ENCODE peak calls at places on chromosome 6, in six cellular contexts. D is GM12865, R is psoas muscle, Q is right lobe of liver, M is epithelial cell of proximal tubule, C is HCT116. E is an unnamed sample.

GRCh38 chr6:89711801-89712200 is 73.3 kb upstream of the LYRM2 start:
- DNase-seq in M (no peak), Q (no peak), R (no peak), C (no peak), D (no peak), E (no peak)

GRCh38 chr6:139376054-139376355 is 1.6 kb upstream of the CITED2 start:
- DNase-seq in R (no peak), C (no peak), M (no peak), Q (peak), D (no peak), E (no peak)

GRCh38 chr6:158290659-158291058 is 21.6 kb upstream of the TULP4 start:
- DNase-seq in C (no peak), R (no peak), M (peak), D (peak), Q (no peak), E (peak)

GRCh38 chr6:30227763-30228487 is 14.7 kb upstream of the TRIM26 start:
- DNase-seq in R (no peak), D (no peak), C (no peak), Q (no peak), M (no peak), E (no peak)

GRCh38 chr6:169841251-169841650 is 89.8 kb downstream of the ERMARD start:
- DNase-seq in C (no peak), D (no peak), R (no peak), Q (no peak), M (no peak), E (no peak)

GRCh38 chr6:163137036-163137435 is 277.5 kb upstream of the QKI start:
- DNase-seq in D (no peak), M (no peak), R (no peak), Q (no peak), C (no peak), E (no peak)

GRCh38 chr6:67914419-67914818 is 720.7 kb upstream of the ADGRB3 start:
- DNase-seq in R (no peak), C (no peak), M (no peak), Q (no peak), D (no peak), E (no peak)

GRCh38 chr6:130927305-130927704 is 100.1 kb downstream of the SMLR1 start:
- DNase-seq in M (no peak), C (peak), Q (no peak), D (no peak), R (no peak), E (no peak)

GRCh38 chr6:119587537-119587936 is 238.0 kb upstream of the MAN1A1 start:
- DNase-seq in D (no peak), R (no peak), Q (no peak), C (peak), M (peak), E (no peak)

GRCh38 chr6:146028835-146029572 is at the start of gene GRM1:
- DNase-seq in M (no peak), C (no peak), Q (no peak), D (no peak), R (peak), E (no peak)

GRCh38 chr6:110714143-110714542 is 101.1 kb downstream of the CDK19 start:
- DNase-seq in M (no peak), C (no peak), D (no peak), Q (no peak), R (no peak), E (no peak)

GRCh38 chr6:129663531-129663930 is 46.4 kb downstream of the ARHGAP18 start:
- DNase-seq in M (no peak), R (no peak), D (no peak), Q (no peak), C (no peak), E (no peak)

GRCh38 chr6:138443979-138444378 is 40.0 kb downstream of the HEBP2 start:
- DNase-seq in Q (no peak), M (no peak), R (no peak), C (no peak), D (no peak), E (no peak)

GRCh38 chr6:148629197-148629909 is 117.5 kb upstream of the UST start:
- DNase-seq in Q (no peak), R (no peak), C (no peak), M (no peak), D (no peak), E (no peak)

GRCh38 chr6:163994566-163994965 is 580.0 kb downstream of the QKI start:
- DNase-seq in R (no peak), Q (no peak), D (no peak), C (no peak), M (no peak), E (no peak)

GRCh38 chr6:150981095-150981494 is 115.6 kb downstream of the MTHFD1L start:
- DNase-seq in R (no peak), D (peak), Q (no peak), C (no peak), M (no peak), E (no peak)

GRCh38 chr6:151181701-151182367 is 57.9 kb upstream of the AKAP12 start:
- DNase-seq in C (no peak), D (no peak), R (no peak), Q (no peak), M (no peak), E (peak)

GRCh38 chr6:69901361-69901760 is 35.0 kb downstream of the COL19A1 start:
- DNase-seq in M (no peak), D (no peak), C (no peak), R (no peak), Q (no peak), E (no peak)

GRCh38 chr6:15464211-15464725 is 198.6 kb downstream of the DTNBP1 start:
- DNase-seq in Q (no peak), M (no peak), C (peak), R (peak), D (peak), E (peak)

GRCh38 chr6:81769834-81770233 is 17.4 kb upstream of the TENT5A start:
- DNase-seq in Q (no peak), D (no peak), R (no peak), C (no peak), M (no peak), E (no peak)

GRCh38 chr6:45590225-45590624 is 212.5 kb upstream of the SUPT3H start:
- DNase-seq in R (no peak), D (no peak), M (peak), Q (no peak), C (no peak), E (no peak)

GRCh38 chr6:166540631-166541331 is 45.7 kb downstream of the RAMACL start:
- DNase-seq in Q (no peak), D (peak), R (no peak), C (no peak), M (no peak), E (no peak)

GRCh38 chr6:88520445-88520844 is 354.3 kb upstream of the CNR1 start:
- DNase-seq in D (no peak), R (no peak), M (no peak), Q (no peak), C (no peak), E (no peak)

GRCh38 chr6:159972506-159973268 is 3.8 kb downstream of the IGF2R start:
- DNase-seq in Q (no peak), R (no peak), M (no peak), C (no peak), D (no peak), E (no peak)
- H3K4me3 ChIP-seq in Q (no peak), R (peak), M (no peak), C (no peak), D (no peak), E (no peak)

DNA sequence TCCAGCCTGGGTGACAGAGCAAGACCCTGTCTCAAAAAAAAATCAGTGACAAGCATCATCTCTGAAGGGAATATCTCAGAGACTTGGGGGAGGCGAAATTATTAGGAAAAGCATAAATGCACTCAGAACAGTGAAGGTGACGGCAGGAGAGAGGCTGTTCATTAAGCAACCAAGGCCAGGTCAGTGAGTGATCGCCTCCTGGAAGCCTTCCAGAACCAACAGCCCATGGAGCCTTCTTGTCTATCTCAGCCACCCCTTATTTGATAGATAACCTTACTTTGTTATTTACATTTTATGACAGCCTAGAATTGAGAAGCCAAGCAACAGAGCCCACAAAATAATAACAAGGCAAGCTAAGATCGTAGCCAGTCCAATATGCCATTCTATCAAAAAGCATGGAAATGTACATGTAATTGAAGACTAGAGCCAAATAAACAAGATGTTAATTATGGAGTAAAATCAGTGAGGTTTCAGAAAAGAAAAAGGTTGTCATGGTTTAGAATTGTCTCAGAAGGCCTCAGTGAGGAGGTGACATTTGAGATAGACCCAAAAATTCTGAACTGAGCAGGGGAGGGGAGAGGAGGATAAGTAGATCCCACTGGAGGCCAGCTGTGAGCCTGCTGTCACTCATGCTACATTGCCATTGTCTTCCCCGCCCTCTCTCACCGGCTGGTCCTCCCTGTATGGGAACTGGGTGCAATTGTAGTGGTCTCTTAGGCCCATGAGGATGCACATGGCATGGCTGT is 17.8 kb downstream of the BNIP5 start:
- DNase-seq in Q (no peak), C (no peak), M (no peak), R (no peak), D (no peak), E (no peak)
- H3K4me3 ChIP-seq in Q (no peak), C (no peak), M (no peak), R (no peak), D (no peak), E (no peak)

GRCh38 chr6:33430334-33430733 is 10.5 kb downstream of the SYNGAP1 start:
- DNase-seq in R (no peak), M (no peak), C (no peak), Q (no peak), D (peak), E (no peak)
- H3K4me3 ChIP-seq in R (no peak), M (no peak), C (no peak), Q (no peak), D (no peak), E (no peak)

GRCh38 chr6:127338936-127339335 is 4.5 kb downstream of the ECHDC1 start:
- DNase-seq in C (no peak), Q (no peak), M (no peak), R (no peak), D (no peak), E (no peak)
- H3K4me3 ChIP-seq in C (no peak), Q (no peak), M (no peak), R (no peak), D (no peak), E (no peak)

GRCh38 chr6:38262041-38262440 is 377.7 kb downstream of the BTBD9 start:
- DNase-seq in C (no peak), D (no peak), R (no peak), M (peak), Q (no peak), E (no peak)
- H3K4me3 ChIP-seq in C (no peak), D (no peak), R (no peak), M (no peak), Q (no peak), E (no peak)

GRCh38 chr6:125985522-125985921 is 818 bp upstream of the TRMT11 start:
- DNase-seq in M (no peak), Q (no peak), C (no peak), D (no peak), R (no peak), E (no peak)
- H3K4me3 ChIP-seq in M (peak), Q (peak), C (peak), D (peak), R (peak), E (peak)

GRCh38 chr6:4808396-4808795 is 32.2 kb downstream of the CDYL start:
- DNase-seq in Q (no peak), C (no peak), D (no peak), M (no peak), R (no peak), E (no peak)

GRCh38 chr6:4803343-4803744 is 27.1 kb downstream of the CDYL start:
- DNase-seq in Q (no peak), R (no peak), M (no peak), C (no peak), D (no peak), E (no peak)

GRCh38 chr6:4804095-4804494 is 27.9 kb downstream of the CDYL start:
- DNase-seq in C (no peak), R (no peak), D (no peak), M (no peak), Q (no peak), E (no peak)

GRCh38 chr6:4805553-4806307 is 29.5 kb downstream of the CDYL start:
- DNase-seq in C (peak), Q (peak), D (peak), R (peak), M (no peak), E (no peak)

DNA sequence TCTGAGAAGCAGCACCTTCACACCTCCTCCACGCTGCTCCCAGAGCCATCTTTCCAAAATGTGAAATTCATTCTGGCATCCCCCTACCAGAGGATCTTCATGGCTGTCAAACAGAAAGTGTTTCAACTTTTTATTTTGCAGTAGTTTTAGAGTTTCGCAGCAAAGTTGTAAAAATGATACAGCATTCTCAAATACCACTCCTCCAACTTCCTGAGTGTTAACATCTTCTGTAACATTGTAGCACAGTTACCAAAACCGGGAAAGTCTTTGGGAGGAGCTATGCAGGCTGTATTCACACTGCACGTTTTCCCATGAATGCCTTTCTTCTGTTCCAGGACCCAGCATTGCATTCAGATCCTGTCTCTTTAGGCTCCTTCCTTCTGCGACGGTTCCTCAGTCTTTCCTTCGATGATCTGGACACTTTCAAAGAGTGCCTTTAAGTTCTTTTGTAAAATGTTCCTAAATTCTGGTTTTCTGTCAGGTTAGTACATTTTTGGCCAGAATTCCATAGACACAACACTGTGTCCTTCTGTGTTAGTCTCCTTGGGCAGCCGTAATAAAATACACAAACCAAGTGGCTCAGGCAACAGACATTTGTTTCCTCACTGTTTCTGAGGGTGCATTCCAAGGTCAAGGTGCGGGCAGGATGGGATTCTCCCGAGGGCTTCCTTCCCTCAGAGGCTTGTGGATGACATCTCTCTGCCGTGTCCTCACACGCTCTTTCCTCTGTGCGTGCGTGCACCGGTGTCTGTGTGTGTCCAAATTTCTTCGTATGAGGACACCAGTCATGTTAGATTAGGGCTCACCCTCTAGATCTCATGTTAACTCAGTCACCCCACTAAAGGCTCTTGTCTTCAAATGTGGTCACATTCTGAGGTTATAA is 30.3 kb downstream of the CDYL start:
- DNase-seq in M (no peak), R (no peak), C (no peak), Q (no peak), D (no peak), E (no peak)
- H3K4me3 ChIP-seq in M (no peak), R (no peak), C (no peak), Q (no peak), D (no peak), E (no peak)

GRCh38 chr6:40755046-40755681 is 168.0 kb upstream of the LRFN2 start:
- DNase-seq in Q (no peak), M (no peak), C (no peak), D (no peak), R (no peak), E (no peak)
- H3K4me3 ChIP-seq in Q (no peak), M (no peak), C (no peak), D (no peak), R (no peak), E (no peak)

DNA sequence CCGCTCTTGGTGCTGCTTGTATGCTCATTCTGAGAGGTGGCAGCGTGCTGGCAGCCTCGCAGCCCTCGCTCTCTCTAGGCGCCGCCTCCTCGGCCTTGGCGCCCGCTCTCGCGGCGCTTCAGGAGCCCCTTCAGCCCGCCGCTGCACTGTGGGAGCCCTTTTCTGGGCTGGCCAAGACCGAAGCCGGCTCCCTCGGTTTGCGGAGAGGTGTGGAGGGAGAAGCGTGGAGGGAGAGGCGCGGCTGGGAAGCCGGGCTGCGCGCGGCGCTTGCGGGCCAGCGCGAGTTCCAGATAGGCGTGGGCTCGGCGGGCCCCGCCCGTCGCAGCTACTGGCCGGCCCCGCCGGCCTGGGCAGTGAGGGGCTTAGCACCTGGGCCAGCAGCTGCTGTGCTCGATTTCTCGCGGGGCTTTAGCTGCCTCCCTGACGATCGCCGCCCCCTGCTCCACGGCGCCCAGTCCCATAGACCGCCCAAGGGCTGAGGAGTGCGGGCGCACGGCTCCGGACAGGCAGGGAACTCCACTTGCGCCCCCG is 19.5 kb upstream of the FAM8A1 start:
- DNase-seq in M (no peak), C (no peak), R (peak), D (no peak), Q (peak), E (no peak)
- H3K4me3 ChIP-seq in M (peak), C (no peak), R (peak), D (no peak), Q (peak), E (no peak)